ENCODE peak calls at places on chromosomes 3 and 15, in eight cellular contexts. Y is fibroblast of lung; D is prostate gland; B is cardiac muscle cell; O is body of pancreas; Q is PC-3; E is CD4-positive, alpha-beta memory T cell; I is astrocyte. S is an unnamed sample. For H3K36me3 and H3K4me1, the result is how much of the 10 kb centered on the place peaks cover.

GRCh38 chr15:89171136-89172072 is 50.0 kb downstream of the RLBP1 start:
- DNase-seq in Y (peak), D (no peak), B (peak), O (peak), Q (peak), E (peak), I (peak), S (no peak)

GRCh38 chr3:187975571-187976360 is 178.2 kb upstream of the LPP start:
- DNase-seq in Y (no peak), D (no peak), B (no peak), O (no peak), Q (no peak), E (no peak), I (no peak), S (peak)

GRCh38 chr3:126552688-126553283 is 5.9 kb downstream of the C3orf22 start:
- DNase-seq in Y (no peak), D (no peak), B (no peak), O (no peak), Q (no peak), E (no peak), I (no peak), S (peak)

GRCh38 chr3:133578548-133579191 is 5.2 kb downstream of the CDV3 start:
- DNase-seq in Y (peak), D (no peak), B (peak), O (peak), Q (peak), E (no peak), I (peak), S (no peak)

GRCh38 chr15:75720787-75721461 is 8.3 kb upstream of the CSPG4 start:
- DNase-seq in Y (peak), D (peak), B (peak), O (peak), Q (peak), E (no peak), I (peak), S (no peak)

GRCh38 chr3:146626384-146627122 is 21.4 kb upstream of the PLSCR5 start:
- DNase-seq in Y (no peak), D (no peak), B (no peak), O (no peak), Q (no peak), E (no peak), I (no peak), S (no peak)

GRCh38 chr3:151146731-151147091 is 56.3 kb downstream of the GPR171 start:
- DNase-seq in Y (no peak), D (peak), B (no peak), O (no peak), Q (no peak), E (no peak), I (no peak), S (no peak)

GRCh38 chr15:40217166-40217785 is 21.6 kb upstream of the PAK6 start:
- DNase-seq in Y (peak), D (peak), B (peak), O (peak), Q (peak), E (peak), I (peak), S (no peak)

GRCh38 chr3:107753494-107753893 is 230.7 kb downstream of the BBX start:
- DNase-seq in Y (peak), D (peak), B (peak), O (peak), Q (peak), E (no peak), I (peak), S (no peak)

GRCh38 chr3:113436794-113437193 is 4.5 kb downstream of the CFAP44 start:
- DNase-seq in Y (peak), D (no peak), B (no peak), O (no peak), Q (peak), E (no peak), I (peak), S (no peak)

GRCh38 chr15:29567336-29567735 is 254.9 kb downstream of the TJP1 start:
- DNase-seq in Y (no peak), D (no peak), B (no peak), O (no peak), Q (no peak), E (no peak), I (no peak), S (no peak)

GRCh38 chr3:12979151-12979946 is 93.9 kb downstream of the IQSEC1 start:
- DNase-seq in Y (no peak), D (no peak), B (no peak), O (no peak), Q (no peak), E (no peak), I (no peak), S (no peak)

GRCh38 chr3:55746808-55747413 is 259.8 kb upstream of the WNT5A start:
- DNase-seq in Y (no peak), D (no peak), B (no peak), O (no peak), Q (peak), E (no peak), I (no peak), S (no peak)

GRCh38 chr15:99437315-99438221 is 128.2 kb upstream of the MEF2A start:
- DNase-seq in Y (no peak), D (peak), B (no peak), O (no peak), Q (no peak), E (no peak), I (no peak), S (peak)

GRCh38 chr15:65612616-65612946 is 1.6 kb upstream of the INTS14 start:
- DNase-seq in Y (peak), D (no peak), B (no peak), O (no peak), Q (peak), E (no peak), I (peak), S (no peak)

GRCh38 chr3:33787328-33788009 is 11.0 kb upstream of the PDCD6IP start:
- DNase-seq in Y (peak), D (peak), B (peak), O (peak), Q (peak), E (peak), I (peak), S (peak)

GRCh38 chr3:8386221-8386620 is 115.4 kb upstream of the LMCD1 start:
- DNase-seq in Y (peak), D (no peak), B (no peak), O (no peak), Q (peak), E (no peak), I (no peak), S (no peak)

GRCh38 chr3:87053548-87053947 is 62.6 kb upstream of the VGLL3 start:
- DNase-seq in Y (no peak), D (no peak), B (no peak), O (no peak), Q (no peak), E (no peak), I (no peak), S (no peak)

GRCh38 chr15:50883903-50884302 is 24.6 kb upstream of the AP4E1 start:
- DNase-seq in Y (peak), D (no peak), B (no peak), O (no peak), Q (peak), E (no peak), I (peak), S (no peak)

GRCh38 chr3:133362539-133362938 is 37.3 kb upstream of the BFSP2 start:
- DNase-seq in Y (no peak), D (no peak), B (no peak), O (no peak), Q (no peak), E (no peak), I (no peak), S (no peak)

GRCh38 chr15:92047900-92048299 is 194.4 kb downstream of the SLCO3A1 start:
- DNase-seq in Y (no peak), D (no peak), B (no peak), O (no peak), Q (no peak), E (no peak), I (no peak), S (no peak)

GRCh38 chr3:37988931-37989525 is 1.6 kb upstream of the VILL start:
- DNase-seq in Y (no peak), D (no peak), B (no peak), O (no peak), Q (no peak), E (no peak), I (no peak), S (peak)

GRCh38 chr15:77986891-77987764 is 90.4 kb downstream of the TBC1D2B start:
- DNase-seq in Y (no peak), D (no peak), B (no peak), O (no peak), Q (no peak), E (no peak), I (no peak), S (peak)

GRCh38 chr3:30123224-30123623 is 483.2 kb upstream of the TGFBR2 start:
- DNase-seq in Y (no peak), D (no peak), B (no peak), O (no peak), Q (no peak), E (no peak), I (no peak), S (no peak)

GRCh38 chr3:188786424-188786823 is 385.3 kb upstream of the TPRG1 start:
- DNase-seq in Y (no peak), D (no peak), B (no peak), O (no peak), Q (peak), E (no peak), I (no peak), S (no peak)

GRCh38 chr3:78140866-78141658 is 1101.2 kb downstream of the ROBO2 start:
- DNase-seq in Y (peak), D (no peak), B (no peak), O (no peak), Q (peak), E (no peak), I (peak), S (no peak)

GRCh38 chr15:57591822-57592367 is at the start of gene MYZAP:
- DNase-seq in Y (peak), D (peak), B (peak), O (no peak), Q (peak), E (peak), I (no peak), S (peak)

GRCh38 chr3:152300029-152300764 is 31.5 kb downstream of the MBNL1 start:
- DNase-seq in Y (no peak), D (no peak), B (no peak), O (no peak), Q (no peak), E (no peak), I (no peak), S (no peak)

DNA sequence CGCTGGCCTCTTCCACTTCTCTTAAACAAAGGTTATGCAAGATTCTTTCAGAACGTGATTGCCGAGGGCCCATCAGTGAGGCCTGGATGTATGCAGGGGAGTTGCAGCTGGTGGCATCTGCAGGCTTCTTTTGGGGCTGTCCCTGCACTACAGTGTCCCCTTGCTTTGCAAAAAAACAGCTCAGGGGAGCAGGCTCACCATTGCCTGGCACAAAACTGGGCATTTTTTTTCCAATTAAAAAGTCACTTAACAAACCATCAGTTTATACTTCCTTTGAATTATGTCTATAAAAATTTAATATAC is 148.6 kb downstream of the ATP10A start:
- DNase-seq in Y (no peak), D (no peak), B (no peak), O (peak), Q (no peak), E (no peak), I (no peak), S (no peak)
- H3K36me3 ChIP-seq in Y (under half), D (under half), B (under half), O (under half), Q (under half), E (under half), I (under half), S (half or more)

GRCh38 chr15:41417418-41417811 is 520 bp downstream of the RTF1 start:
- DNase-seq in Y (peak), D (no peak), B (no peak), O (no peak), Q (peak), E (no peak), I (no peak), S (no peak)
- H3K27ac ChIP-seq in Y (peak), D (peak), B (peak), O (peak), Q (no peak), E (peak), I (peak), S (peak)

DNA sequence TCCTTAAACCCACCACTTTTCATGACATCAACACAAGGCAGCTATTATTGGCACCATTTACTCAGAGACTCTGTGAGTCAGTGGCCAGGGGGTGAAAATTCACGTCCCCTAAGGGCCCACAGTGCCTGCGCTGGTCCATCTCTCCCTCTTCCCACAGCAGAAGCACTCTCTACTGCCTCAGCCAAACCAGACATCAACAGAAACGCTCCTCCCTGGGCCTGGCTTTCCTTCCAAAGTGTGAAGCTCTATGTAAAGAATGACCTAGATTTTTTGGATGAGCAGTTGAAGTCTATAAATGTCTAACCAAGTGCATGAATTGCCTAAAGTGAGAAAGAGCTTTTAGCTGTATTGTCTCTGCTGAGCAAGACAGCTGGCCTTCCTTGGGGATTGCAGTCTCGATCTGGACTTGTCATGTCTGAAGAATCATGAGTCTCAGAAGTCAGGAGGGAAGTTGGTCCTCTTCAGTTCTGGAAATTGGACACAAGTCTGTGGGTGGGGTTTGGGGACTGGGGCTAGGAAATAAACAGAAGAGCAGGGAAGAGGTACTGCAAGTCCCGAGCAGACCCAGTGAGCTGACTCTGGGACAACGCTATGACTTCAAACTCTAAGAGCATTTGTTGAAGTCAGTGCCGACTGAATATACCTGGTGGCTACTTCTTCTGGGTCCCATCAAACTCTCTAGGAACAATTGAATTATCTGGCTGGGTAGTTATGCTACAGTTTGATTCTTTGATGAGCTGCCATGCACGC is 29.0 kb downstream of the RASGRP1 start:
- DNase-seq in Y (peak), D (no peak), B (no peak), O (no peak), Q (no peak), E (no peak), I (peak), S (peak)
- H3K4me1 ChIP-seq in Y (under half), D (under half), B (under half), O (under half), Q (under half), E (half or more), I (under half), S (under half)

GRCh38 chr3:164408356-164408755 is 669.9 kb downstream of the SI start:
- DNase-seq in Y (no peak), D (no peak), B (no peak), O (no peak), Q (peak), E (no peak), I (no peak), S (no peak)

GRCh38 chr3:164401923-164402322 is 676.4 kb downstream of the SI start:
- DNase-seq in Y (no peak), D (no peak), B (no peak), O (no peak), Q (no peak), E (no peak), I (no peak), S (no peak)

GRCh38 chr3:164406281-164406680 is 672.0 kb downstream of the SI start:
- DNase-seq in Y (no peak), D (no peak), B (no peak), O (no peak), Q (no peak), E (no peak), I (no peak), S (no peak)

GRCh38 chr3:164407111-164407510 is 671.2 kb downstream of the SI start:
- DNase-seq in Y (no peak), D (no peak), B (no peak), O (no peak), Q (no peak), E (no peak), I (no peak), S (no peak)
- H3K36me3 ChIP-seq in Y (under half), D (under half), B (under half), O (under half), Q (under half), E (under half), I (under half), S (under half)

DNA sequence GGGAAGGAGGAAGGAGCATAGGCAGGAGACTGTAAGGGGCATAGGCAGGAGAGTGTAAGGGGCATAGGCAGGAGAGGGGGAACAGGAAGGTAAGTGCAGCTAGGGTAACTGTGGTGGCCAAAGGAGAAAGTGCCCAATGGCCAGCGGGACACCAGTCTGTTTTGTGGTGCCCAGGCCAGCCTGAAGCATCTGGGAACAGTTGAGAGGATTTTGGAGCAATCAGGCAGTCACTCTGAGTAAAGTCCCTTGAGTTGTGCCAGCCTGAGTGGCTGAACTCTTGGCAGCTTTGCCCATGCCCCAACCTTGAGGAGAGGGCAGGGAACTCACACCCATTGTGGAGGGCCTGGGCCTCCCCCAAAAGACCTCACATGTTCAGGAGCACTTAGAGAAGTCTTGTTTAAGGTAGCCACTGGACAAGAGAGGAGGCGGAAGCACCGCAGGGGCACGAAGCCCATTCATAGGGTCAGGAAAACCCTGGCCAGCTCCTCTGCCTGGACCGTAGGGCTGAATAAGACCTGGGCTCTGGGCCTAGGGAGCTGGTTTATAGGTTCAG is 3.5 kb upstream of the TGM5 start:
- DNase-seq in Y (no peak), D (no peak), B (no peak), O (no peak), Q (no peak), E (no peak), I (no peak), S (no peak)
- H3K27ac ChIP-seq in Y (no peak), D (no peak), B (no peak), O (no peak), Q (no peak), E (no peak), I (no peak), S (no peak)